ENCODE peak calls at places on chromosomes 6 and 20, in six cellular contexts. One of them, this sample, is unnamed.

GRCh38 chr20:2151805-2152727 is 50.4 kb downstream of the STK35 start:
- DNase-seq in germinal center: no peak
- DNase-seq in NCI-H1105: no peak
- DNase-seq in A673: no peak
- DNase-seq in stomach: peak; percentile 69
- DNase-seq in astrocyte of the spinal cord: peak; percentile 36
- DNase-seq in this sample: no peak

GRCh38 chr20:47927385-47927851 is 142.1 kb upstream of the SULF2 start:
- DNase-seq in A673: no peak
- DNase-seq in astrocyte of the spinal cord: peak; percentile 16
- DNase-seq in NCI-H1105: no peak
- DNase-seq in germinal center: no peak
- DNase-seq in stomach: no peak
- DNase-seq in this sample: no peak

GRCh38 chr6:29938746-29939508 is 3.4 kb upstream of the HLA-A start:
- DNase-seq in stomach: no peak
- DNase-seq in A673: no peak
- DNase-seq in NCI-H1105: no peak
- DNase-seq in astrocyte of the spinal cord: no peak
- DNase-seq in germinal center: no peak
- DNase-seq in this sample: no peak

GRCh38 chr6:137087902-137088301 is 43.1 kb upstream of the IL20RA start:
- DNase-seq in NCI-H1105: no peak
- DNase-seq in germinal center: no peak
- DNase-seq in stomach: no peak
- DNase-seq in astrocyte of the spinal cord: no peak
- DNase-seq in A673: no peak
- DNase-seq in this sample: no peak

GRCh38 chr6:156980515-156980914 is 203.3 kb downstream of the ARID1B start:
- DNase-seq in NCI-H1105: peak; percentile 82
- DNase-seq in stomach: no peak
- DNase-seq in astrocyte of the spinal cord: no peak
- DNase-seq in A673: no peak
- DNase-seq in germinal center: no peak
- DNase-seq in this sample: peak; percentile 20

GRCh38 chr6:17484201-17484606 is 90.8 kb downstream of the CAP2 start:
- DNase-seq in A673: no peak
- DNase-seq in germinal center: no peak
- DNase-seq in stomach: no peak
- DNase-seq in astrocyte of the spinal cord: no peak
- DNase-seq in NCI-H1105: peak; percentile 59
- DNase-seq in this sample: no peak

GRCh38 chr20:50113420-50114224 is 672 bp upstream of the UBE2V1 start:
- DNase-seq in NCI-H1105: no peak
- DNase-seq in astrocyte of the spinal cord: no peak
- DNase-seq in A673: no peak
- DNase-seq in germinal center: no peak
- DNase-seq in stomach: no peak
- DNase-seq in this sample: peak; percentile 40

GRCh38 chr6:110398778-110399177 is 16.6 kb downstream of the DDO start:
- DNase-seq in germinal center: no peak
- DNase-seq in A673: peak; percentile 88
- DNase-seq in NCI-H1105: no peak
- DNase-seq in astrocyte of the spinal cord: peak; percentile 31
- DNase-seq in stomach: no peak
- DNase-seq in this sample: no peak

GRCh38 chr6:5516036-5516435 is 254.7 kb downstream of the FARS2 start:
- DNase-seq in NCI-H1105: no peak
- DNase-seq in astrocyte of the spinal cord: no peak
- DNase-seq in germinal center: no peak
- DNase-seq in stomach: no peak
- DNase-seq in A673: no peak
- DNase-seq in this sample: no peak

GRCh38 chr6:134363323-134364039 is 45.6 kb upstream of the SGK1 start:
- DNase-seq in NCI-H1105: no peak
- DNase-seq in germinal center: no peak
- DNase-seq in stomach: no peak
- DNase-seq in A673: peak; percentile 69
- DNase-seq in astrocyte of the spinal cord: peak; percentile 86
- DNase-seq in this sample: no peak

GRCh38 chr6:26659042-26659359 is 545 bp downstream of the ZNF322 start:
- DNase-seq in A673: no peak
- DNase-seq in NCI-H1105: no peak
- DNase-seq in stomach: no peak
- DNase-seq in germinal center: no peak
- DNase-seq in astrocyte of the spinal cord: no peak
- DNase-seq in this sample: no peak

GRCh38 chr6:136351518-136352106 is 62.0 kb upstream of the BCLAF1 start:
- DNase-seq in NCI-H1105: peak; percentile 15
- DNase-seq in germinal center: no peak
- DNase-seq in astrocyte of the spinal cord: no peak
- DNase-seq in stomach: no peak
- DNase-seq in A673: no peak
- DNase-seq in this sample: no peak

GRCh38 chr6:84467296-84467695 is 239.9 kb upstream of the CEP162 start:
- DNase-seq in astrocyte of the spinal cord: peak; percentile 21
- DNase-seq in germinal center: no peak
- DNase-seq in A673: no peak
- DNase-seq in NCI-H1105: no peak
- DNase-seq in stomach: no peak
- DNase-seq in this sample: no peak

GRCh38 chr6:121285041-121285440 is 49.2 kb downstream of the TBC1D32 start:
- DNase-seq in A673: no peak
- DNase-seq in NCI-H1105: no peak
- DNase-seq in germinal center: no peak
- DNase-seq in stomach: no peak
- DNase-seq in astrocyte of the spinal cord: peak; percentile 47
- DNase-seq in this sample: no peak

GRCh38 chr6:168188310-168188973 is 109.4 kb upstream of the FRMD1 start:
- DNase-seq in A673: no peak
- DNase-seq in germinal center: no peak
- DNase-seq in NCI-H1105: no peak
- DNase-seq in astrocyte of the spinal cord: no peak
- DNase-seq in stomach: no peak
- DNase-seq in this sample: no peak

GRCh38 chr6:166589786-166590574 is 3.5 kb upstream of the RAMACL start:
- DNase-seq in stomach: no peak
- DNase-seq in germinal center: no peak
- DNase-seq in A673: no peak
- DNase-seq in NCI-H1105: no peak
- DNase-seq in astrocyte of the spinal cord: no peak
- DNase-seq in this sample: no peak

GRCh38 chr20:32192698-32193097 is 14.8 kb downstream of the PLAGL2 start:
- DNase-seq in germinal center: no peak
- DNase-seq in astrocyte of the spinal cord: no peak
- DNase-seq in stomach: no peak
- DNase-seq in NCI-H1105: no peak
- DNase-seq in A673: no peak
- DNase-seq in this sample: no peak

GRCh38 chr6:8658391-8658790 is 223.0 kb upstream of the SLC35B3 start:
- DNase-seq in stomach: no peak
- DNase-seq in astrocyte of the spinal cord: no peak
- DNase-seq in NCI-H1105: peak; percentile 8
- DNase-seq in germinal center: no peak
- DNase-seq in A673: no peak
- DNase-seq in this sample: no peak

GRCh38 chr6:103327079-103327478 is 1532.6 kb downstream of the HACE1 start:
- DNase-seq in stomach: no peak
- DNase-seq in A673: no peak
- DNase-seq in astrocyte of the spinal cord: no peak
- DNase-seq in NCI-H1105: no peak
- DNase-seq in germinal center: no peak
- DNase-seq in this sample: peak; percentile 63

GRCh38 chr6:134282816-134283215 is 35.1 kb downstream of the SGK1 start:
- DNase-seq in A673: peak; percentile 15
- DNase-seq in astrocyte of the spinal cord: no peak
- DNase-seq in germinal center: no peak
- DNase-seq in stomach: no peak
- DNase-seq in NCI-H1105: no peak
- DNase-seq in this sample: no peak

GRCh38 chr6:135257641-135258405 is 76.7 kb downstream of the MYB start:
- DNase-seq in A673: peak; percentile 28
- DNase-seq in germinal center: no peak
- DNase-seq in astrocyte of the spinal cord: no peak
- DNase-seq in NCI-H1105: no peak
- DNase-seq in stomach: no peak
- DNase-seq in this sample: no peak

GRCh38 chr6:163355471-163355991 is 59.0 kb upstream of the QKI start:
- DNase-seq in A673: peak; percentile 64
- DNase-seq in astrocyte of the spinal cord: peak; percentile 81
- DNase-seq in stomach: no peak
- DNase-seq in germinal center: peak; percentile 8
- DNase-seq in NCI-H1105: no peak
- DNase-seq in this sample: no peak

GRCh38 chr6:158481612-158482473 is 78.0 kb upstream of the TMEM181 start:
- DNase-seq in A673: peak; percentile 54
- DNase-seq in astrocyte of the spinal cord: peak; percentile 83
- DNase-seq in stomach: no peak
- DNase-seq in NCI-H1105: no peak
- DNase-seq in germinal center: no peak
- DNase-seq in this sample: no peak

GRCh38 chr6:39100358-39100757 is 14.6 kb downstream of the SAYSD1 start:
- DNase-seq in A673: no peak
- DNase-seq in NCI-H1105: no peak
- DNase-seq in germinal center: no peak
- DNase-seq in astrocyte of the spinal cord: no peak
- DNase-seq in stomach: no peak
- DNase-seq in this sample: peak; percentile 8

GRCh38 chr6:45445749-45446454 is 68.2 kb upstream of the SUPT3H start:
- DNase-seq in germinal center: no peak
- DNase-seq in A673: peak; percentile 99
- DNase-seq in NCI-H1105: peak; percentile 69
- DNase-seq in stomach: peak; percentile 59
- DNase-seq in astrocyte of the spinal cord: peak; percentile 99
- DNase-seq in this sample: no peak

This sample was measured in NCI-H82.